ENCODE peak calls at places on chromosomes 6 and 20, in four cellular contexts. Q, W, N and X are unnamed samples.
A peak's percentile ranks its signal among the peaks of the same experiment; 100 is the strongest.

GRCh38 chr6:137126875-137127485 is 46.5 kb downstream of the IL22RA2 start:
- DNase-seq in Q (no peak), W (no peak), N (no peak), X (no peak)

GRCh38 chr20:4156411-4156810 is 141.1 kb upstream of the RNF24 start:
- DNase-seq in Q (no peak), W (no peak), N (no peak), X (no peak)

GRCh38 chr6:159313023-159313422 is 143.8 kb downstream of the FNDC1 start:
- DNase-seq in Q (no peak), W (no peak), N (no peak), X (no peak)

GRCh38 chr6:3742426-3743344 is 8.8 kb downstream of the PXDC1 start:
- DNase-seq in Q (peak; percentile 79), W (peak; percentile 68), N (peak; percentile 79), X (peak; percentile 82)

GRCh38 chr20:56422131-56422823 is 10.2 kb downstream of the CASS4 start:
- DNase-seq in Q (no peak), W (no peak), N (no peak), X (no peak)

GRCh38 chr6:135182993-135183531 is 2.0 kb downstream of the MYB start:
- DNase-seq in Q (peak; percentile 53), W (peak; percentile 57), N (peak; percentile 72), X (no peak)

GRCh38 chr20:23420943-23421925 is at the start of gene NAPB:
- DNase-seq in Q (peak; percentile 91), W (peak; percentile 81), N (peak; percentile 92), X (peak; percentile 88)

GRCh38 chr20:19802492-19803158 is 44.6 kb downstream of the RIN2 start:
- DNase-seq in Q (no peak), W (no peak), N (peak; percentile 1), X (no peak)

GRCh38 chr6:160667854-160668481 is 3.9 kb upstream of the LPA start:
- DNase-seq in Q (no peak), W (no peak), N (peak; percentile 64), X (no peak)

GRCh38 chr20:44728835-44729342 is 13.7 kb downstream of the CCN5 start:
- DNase-seq in Q (no peak), W (no peak), N (peak; percentile 88), X (no peak)

GRCh38 chr6:55433446-55434130 is 106.3 kb downstream of the GFRAL start:
- DNase-seq in Q (no peak), W (no peak), N (no peak), X (no peak)

GRCh38 chr6:6697620-6698019 is 109.1 kb downstream of the LY86 start:
- DNase-seq in Q (no peak), W (no peak), N (no peak), X (no peak)

GRCh38 chr20:24425523-24425922 is 43.9 kb upstream of the SYNDIG1 start:
- DNase-seq in Q (no peak), W (no peak), N (no peak), X (no peak)

GRCh38 chr20:38581013-38581412 is at the start of gene ADIG:
- DNase-seq in Q (no peak), W (no peak), N (peak; percentile 6), X (no peak)

GRCh38 chr6:24680582-24680981 is 13.7 kb downstream of the ACOT13 start:
- DNase-seq in Q (no peak), W (no peak), N (no peak), X (no peak)

GRCh38 chr6:30007132-30007764 is 53.8 kb upstream of the POLR1H start:
- DNase-seq in Q (no peak), W (peak; percentile 25), N (peak; percentile 48), X (no peak)

GRCh38 chr6:46500382-46500781 is 9.1 kb upstream of the RCAN2 start:
- DNase-seq in Q (no peak), W (no peak), N (no peak), X (no peak)

GRCh38 chr20:38307371-38308046 is 3.6 kb downstream of the BPI start:
- DNase-seq in Q (no peak), W (no peak), N (no peak), X (no peak)

GRCh38 chr6:110410534-110410933 is 4.8 kb downstream of the DDO start:
- DNase-seq in Q (no peak), W (no peak), N (no peak), X (no peak)

GRCh38 chr20:9978395-9979004 is 56.3 kb upstream of the ANKEF1 start:
- DNase-seq in Q (no peak), W (no peak), N (peak; percentile 56), X (peak; percentile 58)

GRCh38 chr6:117491916-117492315 is 9.4 kb downstream of the DCBLD1 start:
- DNase-seq in Q (no peak), W (no peak), N (no peak), X (no peak)

GRCh38 chr6:143335865-143336264 is 114.6 kb downstream of the ADAT2 start:
- DNase-seq in Q (no peak), W (no peak), N (no peak), X (no peak)

GRCh38 chr20:47380481-47380880 is 24.0 kb upstream of the ZMYND8 start:
- DNase-seq in Q (no peak), W (no peak), N (no peak), X (no peak)

GRCh38 chr6:55665224-55665587 is 86.2 kb upstream of the HMGCLL1 start:
- DNase-seq in Q (no peak), W (no peak), N (no peak), X (no peak)

GRCh38 chr20:16803965-16804792 is 56.0 kb downstream of the OTOR start:
- DNase-seq in Q (no peak), W (peak; percentile 12), N (peak; percentile 69), X (peak; percentile 59)

GRCh38 chr6:31586596-31586995 is 519 bp downstream of the LST1 start:
- DNase-seq in Q (no peak), W (no peak), N (no peak), X (no peak)

GRCh38 chr20:49594929-49595311 is 27.0 kb upstream of the PTGIS start:
- DNase-seq in Q (no peak), W (no peak), N (no peak), X (no peak)

GRCh38 chr6:108561742-108562502 is 1.2 kb downstream of the FOXO3 start:
- DNase-seq in Q (no peak), W (no peak), N (peak; percentile 35), X (no peak)

GRCh38 chr6:4736371-4736873 is 39.8 kb upstream of the CDYL start:
- DNase-seq in Q (no peak), W (no peak), N (no peak), X (no peak)

GRCh38 chr20:24382775-24383174 is 86.7 kb upstream of the SYNDIG1 start:
- DNase-seq in Q (no peak), W (no peak), N (peak; percentile 82), X (no peak)

GRCh38 chr6:1608976-1609661 is 596 bp upstream of the FOXC1 start:
- DNase-seq in Q (no peak), W (no peak), N (peak; percentile 30), X (no peak)

GRCh38 chr6:24766685-24767462 is 7.9 kb upstream of the GMNN start:
- DNase-seq in Q (no peak), W (peak; percentile 21), N (peak; percentile 10), X (no peak)

GRCh38 chr20:58054082-58054481 is 174.4 kb downstream of the ANKRD60 start:
- DNase-seq in Q (no peak), W (no peak), N (no peak), X (no peak)

GRCh38 chr6:6588924-6589696 is 590 bp downstream of the LY86 start:
- DNase-seq in Q (no peak), W (no peak), N (no peak), X (no peak)

GRCh38 chr6:27237089-27237723 is 10.3 kb upstream of the PRSS16 start:
- DNase-seq in Q (no peak), W (no peak), N (no peak), X (peak; percentile 82)

GRCh38 chr6:166556336-166556735 is 30.1 kb downstream of the RAMACL start:
- DNase-seq in Q (no peak), W (no peak), N (no peak), X (no peak)

GRCh38 chr6:29137724-29138123 is 29.9 kb downstream of the OR2J3 start:
- DNase-seq in Q (no peak), W (no peak), N (no peak), X (no peak)